ENCODE peak calls at places on chromosomes 7 and 10, in eight cellular contexts. D is sigmoid colon, W is cardiac muscle cell, P is fibroblast of lung, A is fibroblast of mammary gland, Z is foreskin fibroblast, H is MM.1S, B is nephron progenitor cell. S is an unnamed sample.

GRCh38 chr7:1252543-1253090 is 19.9 kb downstream of the UNCX start:
- DNase-seq in D (no peak), W (no peak), P (no peak), A (no peak), Z (no peak), H (no peak), B (no peak), S (no peak)

GRCh38 chr10:102420443-102420809 is 210 bp upstream of the FBXL15 start:
- DNase-seq in D (no peak), W (no peak), P (no peak), A (no peak), Z (no peak), H (peak), B (peak), S (no peak)

GRCh38 chr7:131076711-131077170 is 250.9 kb upstream of the MKLN1 start:
- DNase-seq in D (no peak), W (peak), P (peak), A (peak), Z (peak), H (no peak), B (no peak), S (no peak)

GRCh38 chr7:13551503-13551902 is 438.0 kb downstream of the ETV1 start:
- DNase-seq in D (no peak), W (no peak), P (peak), A (peak), Z (peak), H (no peak), B (no peak), S (no peak)

GRCh38 chr10:107913317-107914294 is 749.1 kb upstream of the SORCS1 start:
- DNase-seq in D (no peak), W (peak), P (no peak), A (no peak), Z (peak), H (no peak), B (no peak), S (no peak)

GRCh38 chr7:31028006-31028405 is 24.1 kb upstream of the ADCYAP1R1 start:
- DNase-seq in D (no peak), W (no peak), P (no peak), A (no peak), Z (no peak), H (no peak), B (no peak), S (no peak)

GRCh38 chr7:142188159-142188558 is 69.7 kb downstream of the PRSS58 start:
- DNase-seq in D (no peak), W (no peak), P (peak), A (peak), Z (no peak), H (peak), B (no peak), S (no peak)

GRCh38 chr7:24966802-24967201 is 13.2 kb downstream of the OSBPL3 start:
- DNase-seq in D (no peak), W (peak), P (peak), A (no peak), Z (peak), H (no peak), B (no peak), S (no peak)

GRCh38 chr10:283140-283479 is 147.9 kb downstream of the ZMYND11 start:
- DNase-seq in D (no peak), W (no peak), P (no peak), A (no peak), Z (no peak), H (no peak), B (no peak), S (no peak)

GRCh38 chr10:34323197-34323596 is 491.9 kb downstream of the PARD3 start:
- DNase-seq in D (no peak), W (peak), P (peak), A (peak), Z (peak), H (no peak), B (no peak), S (no peak)

GRCh38 chr10:132550366-132551092 is 12.9 kb downstream of the INPP5A start:
- DNase-seq in D (peak), W (no peak), P (no peak), A (no peak), Z (no peak), H (no peak), B (no peak), S (no peak)

GRCh38 chr7:106063039-106063438 is 49.1 kb downstream of the SYPL1 start:
- DNase-seq in D (no peak), W (no peak), P (no peak), A (no peak), Z (no peak), H (no peak), B (no peak), S (no peak)

GRCh38 chr7:74364061-74364460 is 74.9 kb downstream of the CLIP2 start:
- DNase-seq in D (no peak), W (no peak), P (no peak), A (no peak), Z (no peak), H (no peak), B (no peak), S (no peak)

GRCh38 chr10:73217628-73218027 is 29.4 kb downstream of the DNAJC9 start:
- DNase-seq in D (no peak), W (no peak), P (no peak), A (no peak), Z (no peak), H (no peak), B (no peak), S (no peak)

GRCh38 chr7:75772081-75773077 is at the start of gene CCL26:
- DNase-seq in D (peak), W (peak), P (peak), A (peak), Z (peak), H (no peak), B (no peak), S (no peak)

GRCh38 chr10:22693371-22693784 is 21.0 kb downstream of the PIP4K2A start:
- DNase-seq in D (no peak), W (peak), P (peak), A (peak), Z (peak), H (no peak), B (no peak), S (no peak)

GRCh38 chr10:30587522-30588031 is 42.0 kb downstream of the LYZL2 start:
- DNase-seq in D (peak), W (no peak), P (no peak), A (no peak), Z (no peak), H (peak), B (no peak), S (peak)

GRCh38 chr10:70759769-70760168 is 25.4 kb downstream of the TBATA start:
- DNase-seq in D (peak), W (no peak), P (no peak), A (peak), Z (no peak), H (no peak), B (no peak), S (no peak)

GRCh38 chr7:37287093-37287492 is 161.6 kb downstream of the ELMO1 start:
- DNase-seq in D (no peak), W (peak), P (no peak), A (no peak), Z (no peak), H (peak), B (no peak), S (no peak)

GRCh38 chr7:36192050-36192824 is 39.2 kb downstream of the EEPD1 start:
- DNase-seq in D (peak), W (peak), P (peak), A (peak), Z (peak), H (no peak), B (no peak), S (no peak)

GRCh38 chr7:2781636-2782035 is 62.5 kb downstream of the GNA12 start:
- DNase-seq in D (no peak), W (peak), P (peak), A (peak), Z (peak), H (no peak), B (no peak), S (no peak)

GRCh38 chr10:97961979-97962378 is 68.4 kb downstream of the CRTAC1 start:
- DNase-seq in D (no peak), W (no peak), P (no peak), A (no peak), Z (no peak), H (no peak), B (no peak), S (no peak)

GRCh38 chr10:60299961-60300883 is 89.5 kb downstream of the ANK3 start:
- DNase-seq in D (no peak), W (peak), P (peak), A (peak), Z (no peak), H (no peak), B (no peak), S (no peak)

GRCh38 chr10:12031404-12031803 is 11.2 kb downstream of the UPF2 start:
- DNase-seq in D (no peak), W (no peak), P (no peak), A (no peak), Z (no peak), H (no peak), B (no peak), S (no peak)

GRCh38 chr7:17131983-17132655 is 166.3 kb upstream of the AHR start:
- DNase-seq in D (no peak), W (no peak), P (no peak), A (no peak), Z (no peak), H (no peak), B (no peak), S (no peak)

GRCh38 chr10:109187677-109188076 is 735.6 kb downstream of the XPNPEP1 start:
- DNase-seq in D (no peak), W (no peak), P (peak), A (peak), Z (peak), H (no peak), B (no peak), S (no peak)

GRCh38 chr7:154584352-154585252 is 418.3 kb downstream of the PAXIP1 start:
- DNase-seq in D (no peak), W (no peak), P (peak), A (no peak), Z (no peak), H (no peak), B (no peak), S (no peak)

GRCh38 chr7:143410523-143411004 is 1.9 kb upstream of the EPHA1 start:
- DNase-seq in D (peak), W (peak), P (peak), A (peak), Z (peak), H (no peak), B (no peak), S (no peak)

GRCh38 chr7:51472017-51472296 is 155.3 kb upstream of the COBL start:
- DNase-seq in D (no peak), W (no peak), P (no peak), A (no peak), Z (no peak), H (no peak), B (peak), S (no peak)

DNA sequence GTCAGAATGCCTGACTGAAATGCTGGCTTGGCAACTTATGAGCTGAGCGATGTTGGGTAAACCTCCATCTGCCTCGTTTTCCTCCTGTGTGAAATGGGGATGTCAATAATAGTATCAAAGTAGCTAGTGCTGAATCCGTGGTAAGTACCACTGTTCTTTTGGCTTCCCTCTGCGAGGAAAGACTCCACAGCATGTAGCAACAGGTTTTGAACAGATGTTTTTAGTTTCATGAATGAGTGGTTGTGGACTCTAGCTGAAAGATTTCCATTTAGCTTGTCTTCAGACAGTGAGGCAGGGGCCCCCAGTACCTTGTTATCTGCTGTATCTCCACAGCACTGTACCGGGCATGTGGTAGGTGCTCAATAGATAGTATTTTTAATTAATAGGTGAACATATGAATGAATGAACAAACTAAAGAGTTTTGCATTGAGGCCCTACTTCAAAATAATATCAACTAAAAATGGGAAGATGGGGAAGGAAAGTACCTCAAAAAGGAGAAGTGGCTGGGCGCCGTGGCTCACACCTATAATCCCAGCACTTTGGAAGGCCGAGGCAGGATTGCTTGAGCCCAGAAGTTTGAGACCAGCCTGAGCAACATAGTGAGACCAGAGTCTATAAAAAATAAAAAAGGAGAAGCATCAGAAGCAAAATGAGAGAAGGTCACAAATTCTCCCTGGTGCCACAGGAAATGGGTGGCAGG is 5.6 kb upstream of the DLG5 start:
- DNase-seq in D (no peak), W (no peak), P (no peak), A (no peak), Z (peak), H (no peak), B (no peak), S (no peak)
- TF ChIP-seq CTCF in D (no peak), W (no peak), P (no peak), A (no peak), Z (no peak), H (no peak), B (no peak), S (no peak)

GRCh38 chr10:86819567-86819966 is 63.1 kb downstream of the BMPR1A start:
- DNase-seq in D (no peak), W (no peak), P (peak), A (no peak), Z (no peak), H (no peak), B (no peak), S (no peak)

GRCh38 chr10:86815640-86816039 is 59.2 kb downstream of the BMPR1A start:
- DNase-seq in D (no peak), W (no peak), P (no peak), A (no peak), Z (no peak), H (no peak), B (no peak), S (no peak)

GRCh38 chr10:86813101-86813500 is 56.7 kb downstream of the BMPR1A start:
- DNase-seq in D (no peak), W (peak), P (peak), A (peak), Z (peak), H (no peak), B (no peak), S (no peak)

GRCh38 chr10:86817246-86817645 is 60.8 kb downstream of the BMPR1A start:
- DNase-seq in D (no peak), W (no peak), P (no peak), A (no peak), Z (no peak), H (no peak), B (no peak), S (no peak)

DNA sequence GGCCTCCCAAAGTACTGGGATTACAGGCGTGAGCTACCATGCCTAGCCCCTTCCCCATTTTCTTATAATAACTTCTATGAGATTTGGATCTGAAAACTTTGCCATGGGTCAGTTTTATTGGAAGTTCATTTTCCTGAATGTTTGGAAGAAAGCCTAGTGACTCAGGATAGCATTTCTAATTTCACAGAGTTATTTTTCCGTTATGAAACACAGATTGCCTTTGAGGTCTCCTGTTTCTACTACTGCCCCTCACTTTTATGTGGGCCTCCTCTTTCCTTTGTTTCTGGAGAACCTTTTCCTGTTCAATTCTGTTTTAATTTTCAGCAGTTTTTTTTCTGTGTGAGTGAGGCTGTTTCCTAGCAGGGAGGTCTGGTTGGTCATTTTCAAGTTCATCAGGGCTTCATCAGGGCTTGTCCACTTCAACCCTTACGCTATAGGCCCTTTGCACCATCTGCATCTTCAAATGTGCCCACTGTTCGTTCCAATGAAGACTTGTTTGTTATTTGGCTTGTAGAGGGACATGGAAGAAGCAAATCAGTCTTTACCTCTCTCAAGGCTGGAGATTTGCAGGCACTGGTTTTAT is 58.7 kb downstream of the BMPR1A start:
- DNase-seq in D (no peak), W (peak), P (peak), A (peak), Z (peak), H (no peak), B (no peak), S (no peak)
- TF ChIP-seq CTCF in D (no peak), W (no peak), P (no peak), A (no peak), Z (no peak), H (no peak), B (no peak), S (no peak)

GRCh38 chr7:23545493-23545892 is 13.7 kb upstream of the TRA2A start:
- DNase-seq in D (no peak), W (no peak), P (no peak), A (no peak), Z (no peak), H (no peak), B (no peak), S (no peak)

GRCh38 chr7:23546897-23547572 is 15.3 kb upstream of the TRA2A start:
- DNase-seq in D (peak), W (peak), P (peak), A (peak), Z (peak), H (peak), B (peak), S (peak)

GRCh38 chr7:23542752-23543151 is 11.0 kb upstream of the TRA2A start:
- DNase-seq in D (no peak), W (no peak), P (no peak), A (no peak), Z (no peak), H (no peak), B (no peak), S (no peak)

GRCh38 chr7:23547662-23548061 is 15.9 kb upstream of the TRA2A start:
- DNase-seq in D (no peak), W (no peak), P (no peak), A (no peak), Z (no peak), H (no peak), B (no peak), S (no peak)

DNA sequence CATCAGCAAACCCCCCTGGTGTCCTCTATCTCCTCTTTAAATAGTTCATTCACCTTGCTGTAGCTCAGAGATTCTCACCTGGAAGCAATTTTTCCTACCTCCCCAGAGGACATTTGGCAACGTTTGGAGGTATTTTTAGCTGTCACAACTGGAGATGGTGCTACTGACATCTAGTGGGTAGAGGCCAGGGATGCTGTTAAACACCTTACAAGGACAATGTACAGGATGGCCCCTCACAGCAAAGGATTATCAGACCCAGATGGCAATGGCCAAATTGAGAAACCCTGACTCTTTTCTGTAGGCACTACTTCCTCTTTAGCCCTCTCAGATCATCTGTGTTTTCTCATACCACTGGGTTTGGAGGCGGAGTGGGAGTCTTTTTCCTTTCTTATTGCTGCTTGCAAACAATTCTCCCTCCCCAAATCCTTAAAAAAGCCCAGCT is 13.2 kb upstream of the TRA2A start:
- DNase-seq in D (no peak), W (peak), P (peak), A (peak), Z (peak), H (peak), B (no peak), S (no peak)
- TF ChIP-seq CTCF in D (no peak), W (peak), P (peak), A (peak), Z (peak), H (peak), B (peak), S (no peak)

DNA sequence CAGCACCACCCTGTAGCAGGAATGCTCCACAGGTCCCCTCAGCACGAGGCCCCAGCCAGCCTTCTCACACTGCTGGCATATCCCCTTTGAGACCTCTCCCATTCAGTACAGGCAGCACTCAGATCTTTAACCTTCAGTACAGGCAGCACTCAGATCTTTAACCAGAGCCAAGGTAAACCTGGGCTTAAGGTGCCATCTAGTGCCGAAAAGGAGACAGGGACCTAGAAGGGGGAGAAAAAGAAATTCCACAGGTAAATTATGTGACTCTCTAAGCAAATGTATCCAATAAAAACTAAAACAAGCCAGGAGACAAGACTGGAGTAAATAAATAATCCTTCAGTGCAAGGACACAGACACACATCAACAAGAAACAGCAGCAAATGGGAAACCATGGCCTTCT is 358.6 kb downstream of the PTPRN2 start:
- DNase-seq in D (no peak), W (no peak), P (no peak), A (no peak), Z (no peak), H (peak), B (no peak), S (no peak)
- TF ChIP-seq CTCF in D (no peak), W (no peak), P (no peak), A (no peak), Z (no peak), H (peak), B (peak), S (no peak)

S was measured in activated B cell treated with CpG ODN at 0.5 μM for 24 hours.